ENCODE peak calls at places on chromosomes 7 and 10, in eight cellular contexts. N is breast epithelium, I is right lobe of liver, J is PC-9, Y is BJ, Z is dorsolateral prefrontal cortex, R is stomach, A is HFF-Myc. U is an unnamed sample.

GRCh38 chr7:2154831-2155230 is 77.9 kb downstream of the MAD1L1 start:
- DNase-seq in N (no peak), I (no peak), J (no peak), Y (no peak), Z (no peak), R (no peak), A (no peak), U (no peak)

GRCh38 chr10:102118867-102119266 is 1.3 kb downstream of the LDB1 start:
- DNase-seq in N (peak; percentile 53), I (no peak), J (no peak), Y (no peak), Z (peak; percentile 16), R (peak; percentile 48), A (no peak), U (no peak)

GRCh38 chr7:13524076-13524475 is 465.4 kb downstream of the ETV1 start:
- DNase-seq in N (no peak), I (no peak), J (no peak), Y (no peak), Z (no peak), R (no peak), A (no peak), U (no peak)

GRCh38 chr10:88934900-88935672 is 17.5 kb downstream of the ACTA2 start:
- DNase-seq in N (peak; percentile 84), I (peak; percentile 87), J (peak; percentile 45), Y (no peak), Z (peak; percentile 90), R (peak; percentile 83), A (no peak), U (peak; percentile 56)

GRCh38 chr10:49115015-49115795 is at the start of gene VSTM4:
- DNase-seq in N (no peak), I (peak; percentile 62), J (no peak), Y (no peak), Z (no peak), R (no peak), A (no peak), U (no peak)

GRCh38 chr7:70580161-70580560 is 551.8 kb upstream of the GALNT17 start:
- DNase-seq in N (no peak), I (no peak), J (no peak), Y (no peak), Z (no peak), R (no peak), A (no peak), U (no peak)

GRCh38 chr7:104980969-104981670 is 32.9 kb upstream of the KMT2E start:
- DNase-seq in N (no peak), I (no peak), J (no peak), Y (no peak), Z (no peak), R (no peak), A (no peak), U (no peak)

GRCh38 chr10:78236416-78237015 is 202.9 kb downstream of the RPS24 start:
- DNase-seq in N (no peak), I (no peak), J (no peak), Y (no peak), Z (no peak), R (no peak), A (no peak), U (no peak)

GRCh38 chr10:31103096-31103495 is 71.4 kb upstream of the ZNF438 start:
- DNase-seq in N (no peak), I (no peak), J (no peak), Y (no peak), Z (no peak), R (no peak), A (no peak), U (no peak)

GRCh38 chr10:13759167-13759566 is 172.4 kb downstream of the PRPF18 start:
- DNase-seq in N (no peak), I (no peak), J (no peak), Y (no peak), Z (no peak), R (no peak), A (no peak), U (no peak)

GRCh38 chr10:117662126-117662525 is 119.6 kb downstream of the EMX2 start:
- DNase-seq in N (no peak), I (no peak), J (no peak), Y (peak; percentile 7), Z (no peak), R (no peak), A (no peak), U (no peak)

GRCh38 chr7:83267141-83267631 is 104.5 kb upstream of the PCLO start:
- DNase-seq in N (no peak), I (no peak), J (no peak), Y (peak; percentile 28), Z (no peak), R (no peak), A (no peak), U (no peak)

GRCh38 chr10:125720002-125720382 is 483 bp downstream of the EDRF1 start:
- DNase-seq in N (no peak), I (no peak), J (no peak), Y (no peak), Z (peak; percentile 12), R (no peak), A (no peak), U (no peak)

GRCh38 chr10:11205026-11205772 is 187.5 kb downstream of the CELF2 start:
- DNase-seq in N (no peak), I (no peak), J (no peak), Y (no peak), Z (no peak), R (no peak), A (no peak), U (no peak)

GRCh38 chr7:127598318-127598717 is 4.8 kb downstream of the FSCN3 start:
- DNase-seq in N (no peak), I (no peak), J (no peak), Y (no peak), Z (no peak), R (no peak), A (no peak), U (no peak)

GRCh38 chr10:96565774-96566173 is 21.0 kb downstream of the TM9SF3 start:
- DNase-seq in N (no peak), I (no peak), J (no peak), Y (peak; percentile 27), Z (no peak), R (no peak), A (peak; percentile 30), U (no peak)

GRCh38 chr10:12389154-12389734 is 39.9 kb downstream of the CAMK1D start:
- DNase-seq in N (peak; percentile 44), I (peak; percentile 71), J (peak; percentile 48), Y (no peak), Z (no peak), R (peak; percentile 37), A (no peak), U (no peak)

GRCh38 chr10:72254891-72255568 is 18.7 kb upstream of the DDIT4 start:
- DNase-seq in N (peak; percentile 89), I (peak; percentile 97), J (peak; percentile 59), Y (no peak), Z (peak; percentile 96), R (peak; percentile 93), A (no peak), U (no peak)
- H3K4me3 ChIP-seq in N (peak overlapping the region; percentile 44), I (no peak overlapping the region), J (no peak overlapping the region), Y (no peak overlapping the region), Z (peak overlapping the region; percentile 15), R (no peak overlapping the region), A (no peak overlapping the region), U (peak overlapping the region; percentile 13)

GRCh38 chr10:845526-845925 is 86.0 kb downstream of the LARP4B start:
- DNase-seq in N (no peak), I (no peak), J (no peak), Y (no peak), Z (no peak), R (no peak), A (no peak), U (no peak)

GRCh38 chr10:844552-844951 is 87.0 kb downstream of the LARP4B start:
- DNase-seq in N (no peak), I (no peak), J (no peak), Y (peak; percentile 4), Z (no peak), R (no peak), A (no peak), U (no peak)

GRCh38 chr10:851891-852290 is 79.6 kb downstream of the LARP4B start:
- DNase-seq in N (no peak), I (no peak), J (no peak), Y (no peak), Z (no peak), R (no peak), A (no peak), U (no peak)

GRCh38 chr10:850093-850492 is 81.4 kb downstream of the LARP4B start:
- DNase-seq in N (no peak), I (no peak), J (no peak), Y (no peak), Z (no peak), R (no peak), A (no peak), U (no peak)

GRCh38 chr10:847868-848267 is 83.6 kb downstream of the LARP4B start:
- DNase-seq in N (no peak), I (no peak), J (no peak), Y (no peak), Z (no peak), R (no peak), A (no peak), U (no peak)
- TF ChIP-seq CTCF in N (no peak), I (peak; percentile 8), J (no peak), Y (no peak), Z (no peak), R (no peak), A (peak; percentile 20), U (peak; percentile 24)

DNA sequence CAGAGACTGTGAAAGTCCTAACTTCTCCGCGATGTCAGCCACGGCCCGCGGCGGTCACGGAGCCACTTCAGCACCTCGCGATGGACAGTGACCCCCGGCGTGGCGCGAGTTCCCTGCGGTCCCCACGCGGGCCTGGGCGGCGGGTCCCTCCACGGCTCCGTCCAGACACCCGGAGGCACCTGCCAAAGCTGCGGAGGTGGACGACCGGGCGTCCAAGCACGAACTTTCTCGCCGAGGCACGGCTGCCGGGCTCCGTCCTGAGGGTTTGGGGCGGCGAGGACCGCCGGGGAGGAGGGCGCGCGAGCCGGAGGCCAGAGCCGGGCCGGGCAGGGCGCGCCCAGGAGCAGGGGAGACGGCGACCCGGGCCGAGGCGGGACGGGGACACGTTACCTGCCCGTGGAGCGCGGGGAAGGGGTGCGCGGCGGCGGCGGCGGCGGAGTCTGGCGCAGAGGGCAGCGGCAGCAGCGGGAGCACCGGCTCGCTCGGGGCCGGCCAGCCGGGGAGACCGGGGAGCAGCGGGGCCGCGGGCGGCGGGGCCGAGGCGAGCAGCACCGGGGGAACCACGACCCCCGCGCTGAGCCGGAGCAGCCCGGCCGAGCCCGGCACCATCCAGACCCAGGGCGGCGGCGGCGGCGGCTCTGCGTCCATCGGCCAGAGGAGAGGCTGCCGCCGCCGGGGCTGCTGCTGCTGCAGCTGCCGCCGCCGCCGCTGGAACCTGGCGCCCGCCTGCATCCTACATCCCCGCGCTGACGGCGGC is 439 bp downstream of the TCERG1L start:
- DNase-seq in N (no peak), I (peak; percentile 29), J (no peak), Y (no peak), Z (no peak), R (no peak), A (no peak), U (no peak)
- H3K4me3 ChIP-seq in N (peak overlapping the region; percentile 53), I (no peak overlapping the region), J (no peak overlapping the region), Y (no peak overlapping the region), Z (peak overlapping the region; percentile 54), R (peak overlapping the region; percentile 45), A (no peak overlapping the region), U (no peak overlapping the region)

DNA sequence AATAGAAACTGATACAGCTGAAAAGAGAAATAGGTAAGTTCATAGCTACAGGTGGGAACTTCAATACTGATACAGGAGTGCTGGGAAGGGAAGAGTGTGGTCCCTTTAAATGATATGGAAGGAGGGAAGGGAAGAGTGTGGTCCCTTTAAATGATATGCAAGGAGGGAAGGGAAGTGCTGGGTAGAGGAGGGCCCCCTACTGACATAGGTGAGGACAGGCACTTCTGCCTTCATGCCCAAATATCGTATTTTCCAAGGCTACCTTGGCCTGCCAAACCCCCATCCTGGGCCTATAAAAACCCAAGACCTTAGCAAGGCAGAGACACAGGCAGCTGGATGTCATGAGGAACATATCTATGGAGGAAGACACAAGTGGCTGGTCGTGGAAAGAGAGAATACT is 92.3 kb downstream of the MAGI2 start:
- DNase-seq in N (no peak), I (no peak), J (no peak), Y (no peak), Z (no peak), R (no peak), A (no peak), U (no peak)
- TF ChIP-seq CTCF in N (no peak), I (no peak), J (no peak), Y (no peak), Z (no peak), R (no peak), A (no peak), U (no peak)